ENCODE peak calls at places on chromosomes 16 and 17, in five cellular contexts. One of them, this sample, is unnamed. For H3K36me3, the result is how much of the 10 kb centered on the place peaks cover.

GRCh38 chr17:42067371-42068180 is 17.2 kb upstream of the C17orf113 start:
- DNase-seq in Panc1: peak
- DNase-seq in transverse colon: peak
- DNase-seq in CD4-positive, CD25-positive, alpha-beta regulatory T cell: peak
- DNase-seq in mucosa of descending colon: peak
- DNase-seq in this sample: peak

GRCh38 chr16:56653218-56653617 is 1.5 kb downstream of the MT1B start:
- DNase-seq in mucosa of descending colon: no peak
- DNase-seq in CD4-positive, CD25-positive, alpha-beta regulatory T cell: no peak
- DNase-seq in transverse colon: no peak
- DNase-seq in Panc1: no peak
- DNase-seq in this sample: no peak

GRCh38 chr17:77318491-77319210 is 177.9 kb downstream of the SEC14L1 start:
- DNase-seq in transverse colon: peak
- DNase-seq in mucosa of descending colon: peak
- DNase-seq in CD4-positive, CD25-positive, alpha-beta regulatory T cell: no peak
- DNase-seq in Panc1: no peak
- DNase-seq in this sample: no peak

GRCh38 chr17:79956853-79957252 is 78.8 kb downstream of the TBC1D16 start:
- DNase-seq in transverse colon: no peak
- DNase-seq in mucosa of descending colon: no peak
- DNase-seq in CD4-positive, CD25-positive, alpha-beta regulatory T cell: no peak
- DNase-seq in Panc1: no peak
- DNase-seq in this sample: no peak

GRCh38 chr17:66485272-66485947 is 183.0 kb downstream of the PRKCA start:
- DNase-seq in CD4-positive, CD25-positive, alpha-beta regulatory T cell: no peak
- DNase-seq in Panc1: no peak
- DNase-seq in transverse colon: no peak
- DNase-seq in mucosa of descending colon: no peak
- DNase-seq in this sample: no peak

GRCh38 chr16:47866431-47866830 is 289.4 kb downstream of the ABCC12 start:
- DNase-seq in CD4-positive, CD25-positive, alpha-beta regulatory T cell: no peak
- DNase-seq in Panc1: no peak
- DNase-seq in transverse colon: no peak
- DNase-seq in mucosa of descending colon: no peak
- DNase-seq in this sample: no peak

GRCh38 chr17:74873874-74874614 is 1.2 kb upstream of the FDXR start:
- DNase-seq in transverse colon: no peak
- DNase-seq in Panc1: no peak
- DNase-seq in CD4-positive, CD25-positive, alpha-beta regulatory T cell: peak
- DNase-seq in mucosa of descending colon: no peak
- DNase-seq in this sample: no peak

GRCh38 chr17:19387921-19388521 is 1.0 kb upstream of the MFAP4 start:
- DNase-seq in CD4-positive, CD25-positive, alpha-beta regulatory T cell: no peak
- DNase-seq in Panc1: no peak
- DNase-seq in transverse colon: no peak
- DNase-seq in mucosa of descending colon: no peak
- DNase-seq in this sample: no peak

GRCh38 chr17:35612924-35613521 is 25.9 kb downstream of the AP2B1 start:
- DNase-seq in CD4-positive, CD25-positive, alpha-beta regulatory T cell: peak
- DNase-seq in mucosa of descending colon: peak
- DNase-seq in transverse colon: peak
- DNase-seq in Panc1: no peak
- DNase-seq in this sample: no peak

GRCh38 chr17:78986048-78986648 is 6.4 kb upstream of the LGALS3BP start:
- DNase-seq in transverse colon: peak
- DNase-seq in Panc1: no peak
- DNase-seq in CD4-positive, CD25-positive, alpha-beta regulatory T cell: no peak
- DNase-seq in mucosa of descending colon: peak
- DNase-seq in this sample: no peak

GRCh38 chr17:61583242-61583641 is 7.8 kb downstream of the NACA2 start:
- DNase-seq in Panc1: no peak
- DNase-seq in transverse colon: no peak
- DNase-seq in mucosa of descending colon: no peak
- DNase-seq in CD4-positive, CD25-positive, alpha-beta regulatory T cell: peak
- DNase-seq in this sample: no peak

GRCh38 chr16:46817961-46818360 is 13.0 kb downstream of the C16orf87 start:
- DNase-seq in mucosa of descending colon: no peak
- DNase-seq in CD4-positive, CD25-positive, alpha-beta regulatory T cell: no peak
- DNase-seq in Panc1: no peak
- DNase-seq in transverse colon: no peak
- DNase-seq in this sample: no peak

GRCh38 chr16:79172306-79172705 is 428.2 kb downstream of the MAF start:
- DNase-seq in Panc1: no peak
- DNase-seq in transverse colon: no peak
- DNase-seq in mucosa of descending colon: no peak
- DNase-seq in CD4-positive, CD25-positive, alpha-beta regulatory T cell: no peak
- DNase-seq in this sample: no peak

GRCh38 chr17:76484228-76484725 is 16.9 kb downstream of the AANAT start:
- DNase-seq in CD4-positive, CD25-positive, alpha-beta regulatory T cell: no peak
- DNase-seq in Panc1: no peak
- DNase-seq in mucosa of descending colon: no peak
- DNase-seq in transverse colon: no peak
- DNase-seq in this sample: no peak

GRCh38 chr16:24696699-24697098 is 32.8 kb upstream of the TNRC6A start:
- DNase-seq in CD4-positive, CD25-positive, alpha-beta regulatory T cell: no peak
- DNase-seq in mucosa of descending colon: no peak
- DNase-seq in Panc1: no peak
- DNase-seq in transverse colon: no peak
- DNase-seq in this sample: no peak

GRCh38 chr16:17827313-17827712 is 356.6 kb upstream of the XYLT1 start:
- DNase-seq in CD4-positive, CD25-positive, alpha-beta regulatory T cell: no peak
- DNase-seq in mucosa of descending colon: no peak
- DNase-seq in transverse colon: no peak
- DNase-seq in Panc1: no peak
- DNase-seq in this sample: no peak

GRCh38 chr17:34006126-34006525 is 249.0 kb upstream of the CCL2 start:
- DNase-seq in CD4-positive, CD25-positive, alpha-beta regulatory T cell: no peak
- DNase-seq in mucosa of descending colon: no peak
- DNase-seq in Panc1: no peak
- DNase-seq in transverse colon: no peak
- DNase-seq in this sample: no peak

GRCh38 chr17:77840576-77841160 is 117.8 kb upstream of the TNRC6C start:
- DNase-seq in mucosa of descending colon: no peak
- DNase-seq in CD4-positive, CD25-positive, alpha-beta regulatory T cell: no peak
- DNase-seq in transverse colon: peak
- DNase-seq in Panc1: no peak
- DNase-seq in this sample: no peak

GRCh38 chr17:45046536-45047125 is 4.8 kb downstream of the DCAKD start:
- DNase-seq in Panc1: no peak
- DNase-seq in transverse colon: no peak
- DNase-seq in mucosa of descending colon: no peak
- DNase-seq in CD4-positive, CD25-positive, alpha-beta regulatory T cell: no peak
- DNase-seq in this sample: no peak

GRCh38 chr17:81512984-81513668 is 527 bp upstream of the ACTG1 start:
- DNase-seq in transverse colon: peak
- DNase-seq in CD4-positive, CD25-positive, alpha-beta regulatory T cell: peak
- DNase-seq in Panc1: no peak
- DNase-seq in mucosa of descending colon: peak
- DNase-seq in this sample: peak

GRCh38 chr17:49730078-49730786 is 22.5 kb upstream of the SLC35B1 start:
- DNase-seq in transverse colon: peak
- DNase-seq in mucosa of descending colon: peak
- DNase-seq in CD4-positive, CD25-positive, alpha-beta regulatory T cell: no peak
- DNase-seq in Panc1: no peak
- DNase-seq in this sample: no peak

GRCh38 chr17:67718325-67718941 is 697 bp downstream of the NOL11 start:
- DNase-seq in mucosa of descending colon: no peak
- DNase-seq in CD4-positive, CD25-positive, alpha-beta regulatory T cell: no peak
- DNase-seq in transverse colon: peak
- DNase-seq in Panc1: no peak
- DNase-seq in this sample: no peak

GRCh38 chr16:75379339-75379738 is 54.0 kb downstream of the CFDP1 start:
- DNase-seq in transverse colon: no peak
- DNase-seq in mucosa of descending colon: no peak
- DNase-seq in Panc1: no peak
- DNase-seq in CD4-positive, CD25-positive, alpha-beta regulatory T cell: no peak
- DNase-seq in this sample: peak

GRCh38 chr16:2033057-2033911 is 6.6 kb downstream of the NHERF2 start:
- DNase-seq in CD4-positive, CD25-positive, alpha-beta regulatory T cell: no peak
- DNase-seq in transverse colon: peak
- DNase-seq in Panc1: no peak
- DNase-seq in mucosa of descending colon: no peak
- DNase-seq in this sample: no peak

GRCh38 chr16:74309789-74310781 is 13.5 kb downstream of the PSMD7 start:
- DNase-seq in transverse colon: no peak
- DNase-seq in CD4-positive, CD25-positive, alpha-beta regulatory T cell: peak
- DNase-seq in mucosa of descending colon: peak
- DNase-seq in Panc1: peak
- DNase-seq in this sample: no peak

GRCh38 chr16:77288222-77288621 is 89.0 kb downstream of the SYCE1L start:
- DNase-seq in CD4-positive, CD25-positive, alpha-beta regulatory T cell: no peak
- DNase-seq in Panc1: no peak
- DNase-seq in mucosa of descending colon: no peak
- DNase-seq in transverse colon: no peak
- DNase-seq in this sample: no peak

GRCh38 chr17:68204736-68205135 is 43.1 kb upstream of the AMZ2 start:
- DNase-seq in CD4-positive, CD25-positive, alpha-beta regulatory T cell: no peak
- DNase-seq in mucosa of descending colon: peak
- DNase-seq in Panc1: no peak
- DNase-seq in transverse colon: no peak
- DNase-seq in this sample: no peak

GRCh38 chr16:85575910-85576309 is 37.2 kb upstream of the GSE1 start:
- DNase-seq in Panc1: no peak
- DNase-seq in transverse colon: no peak
- DNase-seq in mucosa of descending colon: no peak
- DNase-seq in CD4-positive, CD25-positive, alpha-beta regulatory T cell: no peak
- DNase-seq in this sample: no peak

GRCh38 chr16:9901-10665 is 43.3 kb downstream of the POLR3K start:
- DNase-seq in transverse colon: peak
- DNase-seq in mucosa of descending colon: no peak
- DNase-seq in CD4-positive, CD25-positive, alpha-beta regulatory T cell: no peak
- DNase-seq in Panc1: no peak
- DNase-seq in this sample: no peak

GRCh38 chr16:79286646-79287423 is 313.7 kb downstream of the MAF start:
- DNase-seq in transverse colon: peak
- DNase-seq in CD4-positive, CD25-positive, alpha-beta regulatory T cell: no peak
- DNase-seq in mucosa of descending colon: peak
- DNase-seq in Panc1: no peak
- DNase-seq in this sample: peak

GRCh38 chr16:12137344-12138094 is 161.0 kb downstream of the SNX29 start:
- DNase-seq in mucosa of descending colon: no peak
- DNase-seq in transverse colon: no peak
- DNase-seq in Panc1: no peak
- DNase-seq in CD4-positive, CD25-positive, alpha-beta regulatory T cell: no peak
- DNase-seq in this sample: no peak
- H3K36me3 ChIP-seq in mucosa of descending colon: under half
- H3K36me3 ChIP-seq in transverse colon: under half
- H3K36me3 ChIP-seq in Panc1: under half
- H3K36me3 ChIP-seq in CD4-positive, CD25-positive, alpha-beta regulatory T cell: under half
- H3K36me3 ChIP-seq in this sample: under half

DNA sequence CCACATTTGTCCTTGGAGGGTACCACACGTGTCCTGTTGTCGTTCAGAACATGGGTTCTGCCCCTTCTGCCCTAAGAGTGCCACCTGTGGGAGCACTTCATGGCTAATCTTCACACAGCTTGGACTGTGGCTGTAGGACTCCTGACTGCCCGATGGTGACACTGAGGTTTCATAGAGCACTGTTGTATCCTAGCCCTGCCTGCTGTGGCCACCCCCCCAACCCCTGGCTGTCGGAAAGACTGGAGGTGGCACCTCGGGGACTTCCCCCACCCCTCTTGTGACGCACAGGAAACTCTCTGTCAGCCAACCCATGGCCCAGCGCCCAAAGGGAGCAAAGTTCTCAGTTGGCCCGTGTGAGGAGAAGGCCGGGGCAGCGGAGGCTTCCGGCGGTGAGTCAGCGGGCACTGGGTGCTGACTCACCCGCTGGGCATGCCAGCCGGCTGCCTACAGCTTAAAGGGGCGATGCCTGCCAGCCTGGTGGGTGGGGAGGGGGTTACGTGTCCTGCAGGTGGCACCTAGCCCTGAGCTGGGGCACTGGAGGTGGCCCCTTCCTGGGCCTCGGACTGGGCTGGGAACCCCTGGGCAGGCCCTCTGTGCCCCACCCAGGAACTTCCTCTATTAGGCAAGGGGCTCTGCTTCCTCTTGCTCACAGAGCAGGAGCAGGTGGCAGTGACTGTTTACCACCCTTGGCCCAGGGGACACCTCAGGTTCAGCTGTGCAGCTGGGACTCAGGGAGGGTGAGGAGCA is 3.4 kb downstream of the MAP2K3 start:
- DNase-seq in mucosa of descending colon: peak
- DNase-seq in CD4-positive, CD25-positive, alpha-beta regulatory T cell: peak
- DNase-seq in transverse colon: peak
- DNase-seq in Panc1: peak
- DNase-seq in this sample: peak
- H3K4me3 ChIP-seq in mucosa of descending colon: no peak
- H3K4me3 ChIP-seq in CD4-positive, CD25-positive, alpha-beta regulatory T cell: peak
- H3K4me3 ChIP-seq in transverse colon: peak
- H3K4me3 ChIP-seq in Panc1: peak
- H3K4me3 ChIP-seq in this sample: peak

GRCh38 chr17:17796787-17797061 is 40.1 kb downstream of the SREBF1 start:
- DNase-seq in Panc1: no peak
- DNase-seq in CD4-positive, CD25-positive, alpha-beta regulatory T cell: no peak
- DNase-seq in mucosa of descending colon: no peak
- DNase-seq in transverse colon: no peak
- DNase-seq in this sample: no peak

GRCh38 chr17:17798573-17799255 is 38.1 kb downstream of the SREBF1 start:
- DNase-seq in CD4-positive, CD25-positive, alpha-beta regulatory T cell: no peak
- DNase-seq in Panc1: no peak
- DNase-seq in transverse colon: no peak
- DNase-seq in mucosa of descending colon: no peak
- DNase-seq in this sample: no peak

GRCh38 chr17:17795946-17796786 is 40.6 kb downstream of the SREBF1 start:
- DNase-seq in transverse colon: no peak
- DNase-seq in CD4-positive, CD25-positive, alpha-beta regulatory T cell: no peak
- DNase-seq in Panc1: no peak
- DNase-seq in mucosa of descending colon: no peak
- DNase-seq in this sample: no peak

GRCh38 chr17:17798010-17798556 is 38.7 kb downstream of the SREBF1 start:
- DNase-seq in transverse colon: no peak
- DNase-seq in Panc1: no peak
- DNase-seq in CD4-positive, CD25-positive, alpha-beta regulatory T cell: no peak
- DNase-seq in mucosa of descending colon: no peak
- DNase-seq in this sample: no peak

GRCh38 chr17:17797119-17797809 is 39.5 kb downstream of the SREBF1 start:
- DNase-seq in Panc1: no peak
- DNase-seq in CD4-positive, CD25-positive, alpha-beta regulatory T cell: no peak
- DNase-seq in mucosa of descending colon: no peak
- DNase-seq in transverse colon: no peak
- DNase-seq in this sample: no peak
- H3K36me3 ChIP-seq in Panc1: under half
- H3K36me3 ChIP-seq in CD4-positive, CD25-positive, alpha-beta regulatory T cell: under half
- H3K36me3 ChIP-seq in mucosa of descending colon: under half
- H3K36me3 ChIP-seq in transverse colon: under half
- H3K36me3 ChIP-seq in this sample: under half

GRCh38 chr17:69339937-69340336 is 13.0 kb upstream of the ABCA5 start:
- DNase-seq in Panc1: no peak
- DNase-seq in transverse colon: no peak
- DNase-seq in mucosa of descending colon: no peak
- DNase-seq in CD4-positive, CD25-positive, alpha-beta regulatory T cell: no peak
- DNase-seq in this sample: no peak
- H3K4me3 ChIP-seq in Panc1: no peak
- H3K4me3 ChIP-seq in transverse colon: no peak
- H3K4me3 ChIP-seq in mucosa of descending colon: no peak
- H3K4me3 ChIP-seq in CD4-positive, CD25-positive, alpha-beta regulatory T cell: no peak
- H3K4me3 ChIP-seq in this sample: no peak

GRCh38 chr16:70774261-70774660 is 26.7 kb downstream of the VAC14 start:
- DNase-seq in CD4-positive, CD25-positive, alpha-beta regulatory T cell: no peak
- DNase-seq in Panc1: no peak
- DNase-seq in transverse colon: no peak
- DNase-seq in mucosa of descending colon: no peak
- DNase-seq in this sample: no peak
- H3K36me3 ChIP-seq in CD4-positive, CD25-positive, alpha-beta regulatory T cell: half or more
- H3K36me3 ChIP-seq in Panc1: under half
- H3K36me3 ChIP-seq in transverse colon: under half
- H3K36me3 ChIP-seq in mucosa of descending colon: under half
- H3K36me3 ChIP-seq in this sample: under half